ENCODE peak calls at places on chromosomes 12 and 14, in eight cellular contexts. X is GM12865, D is fibroblast of mammary gland, A is neural progenitor cell, R is heart left ventricle, J is RWPE1, N is tibial nerve, Y is nephron progenitor cell. M is an unnamed sample.

GRCh38 chr12:3005736-3006135 is 46.5 kb downstream of the TEAD4 start:
- DNase-seq in Y (no peak), X (no peak), R (no peak), A (no peak), J (no peak), D (no peak), N (no peak), M (no peak)

GRCh38 chr12:131217024-131217586 is 263.4 kb downstream of the ADGRD1 start:
- DNase-seq in A (no peak), D (no peak), Y (no peak), J (no peak), R (peak), N (no peak), X (no peak), M (no peak)

GRCh38 chr14:89598548-89599186 is 181.6 kb upstream of the FOXN3 start:
- DNase-seq in D (peak), J (no peak), N (no peak), Y (no peak), X (peak), A (no peak), R (no peak), M (no peak)

GRCh38 chr12:47277972-47278448 is 198.3 kb upstream of the AMIGO2 start:
- DNase-seq in X (no peak), N (no peak), A (no peak), Y (no peak), D (peak), J (peak), R (no peak), M (peak)

GRCh38 chr14:97486601-97487120 is 689.5 kb downstream of the VRK1 start:
- DNase-seq in J (no peak), D (no peak), Y (no peak), X (no peak), A (no peak), N (no peak), R (no peak), M (no peak)

GRCh38 chr12:70994217-70994788 is 73.8 kb upstream of the PTPRR start:
- DNase-seq in X (no peak), A (no peak), J (no peak), N (peak), Y (no peak), R (no peak), D (peak), M (no peak)

GRCh38 chr12:96502477-96502876 is 13.1 kb downstream of the CFAP54 start:
- DNase-seq in A (no peak), Y (no peak), J (no peak), D (no peak), X (peak), R (no peak), N (no peak), M (no peak)

GRCh38 chr12:981176-981828 is 9.7 kb upstream of the ERC1 start:
- DNase-seq in A (no peak), N (no peak), J (peak), D (peak), Y (no peak), R (no peak), X (peak), M (no peak)

GRCh38 chr12:121955258-121956040 is 37.1 kb downstream of the CFAP251 start:
- DNase-seq in J (no peak), R (no peak), N (no peak), A (peak), D (peak), Y (no peak), X (peak), M (no peak)

GRCh38 chr12:25241171-25242020 is 9.3 kb downstream of the KRAS start:
- DNase-seq in A (peak), R (no peak), X (peak), N (no peak), J (no peak), Y (no peak), D (peak), M (peak)

GRCh38 chr12:98492580-98493140 is 22.7 kb upstream of the TMPO start:
- DNase-seq in X (no peak), R (no peak), A (peak), D (no peak), Y (no peak), J (no peak), N (no peak), M (no peak)

GRCh38 chr14:87628129-87628528 is 364.9 kb downstream of the GALC start:
- DNase-seq in J (no peak), X (no peak), R (peak), D (peak), A (peak), N (peak), Y (peak), M (no peak)

DNA sequence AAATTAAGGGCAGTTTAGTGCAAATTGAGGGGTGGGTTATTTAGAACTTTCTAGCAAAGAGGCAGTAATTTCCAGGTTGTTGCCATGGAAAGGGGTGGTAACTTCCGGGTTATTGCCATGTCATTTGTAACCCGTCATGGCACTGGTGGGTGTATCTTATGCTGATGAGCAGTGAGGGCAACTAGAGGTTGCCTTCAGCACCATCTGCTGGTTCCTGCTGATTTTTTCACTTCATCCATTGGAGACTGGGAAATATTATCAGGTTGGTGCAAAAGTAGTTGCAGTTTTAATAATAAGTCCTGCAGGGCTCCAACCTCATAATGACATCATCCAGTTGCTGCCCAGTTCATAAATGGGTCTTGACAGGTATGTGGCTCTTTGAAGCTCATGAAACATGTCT is 24.4 kb upstream of the SERPINA4 start:
- DNase-seq in D (peak), Y (no peak), N (no peak), R (no peak), J (no peak), A (no peak), X (peak), M (no peak)
- TF ChIP-seq CTCF in D (peak), Y (no peak), N (no peak), R (no peak), J (no peak), A (no peak), X (no peak), M (no peak)

GRCh38 chr14:21300892-21301291 is 21.0 kb downstream of the RPGRIP1 start:
- DNase-seq in N (no peak), A (peak), X (peak), J (no peak), R (peak), Y (peak), D (no peak), M (no peak)
- TF ChIP-seq CTCF in N (no peak), A (peak), X (no peak), J (no peak), R (no peak), Y (no peak), D (no peak), M (no peak)

DNA sequence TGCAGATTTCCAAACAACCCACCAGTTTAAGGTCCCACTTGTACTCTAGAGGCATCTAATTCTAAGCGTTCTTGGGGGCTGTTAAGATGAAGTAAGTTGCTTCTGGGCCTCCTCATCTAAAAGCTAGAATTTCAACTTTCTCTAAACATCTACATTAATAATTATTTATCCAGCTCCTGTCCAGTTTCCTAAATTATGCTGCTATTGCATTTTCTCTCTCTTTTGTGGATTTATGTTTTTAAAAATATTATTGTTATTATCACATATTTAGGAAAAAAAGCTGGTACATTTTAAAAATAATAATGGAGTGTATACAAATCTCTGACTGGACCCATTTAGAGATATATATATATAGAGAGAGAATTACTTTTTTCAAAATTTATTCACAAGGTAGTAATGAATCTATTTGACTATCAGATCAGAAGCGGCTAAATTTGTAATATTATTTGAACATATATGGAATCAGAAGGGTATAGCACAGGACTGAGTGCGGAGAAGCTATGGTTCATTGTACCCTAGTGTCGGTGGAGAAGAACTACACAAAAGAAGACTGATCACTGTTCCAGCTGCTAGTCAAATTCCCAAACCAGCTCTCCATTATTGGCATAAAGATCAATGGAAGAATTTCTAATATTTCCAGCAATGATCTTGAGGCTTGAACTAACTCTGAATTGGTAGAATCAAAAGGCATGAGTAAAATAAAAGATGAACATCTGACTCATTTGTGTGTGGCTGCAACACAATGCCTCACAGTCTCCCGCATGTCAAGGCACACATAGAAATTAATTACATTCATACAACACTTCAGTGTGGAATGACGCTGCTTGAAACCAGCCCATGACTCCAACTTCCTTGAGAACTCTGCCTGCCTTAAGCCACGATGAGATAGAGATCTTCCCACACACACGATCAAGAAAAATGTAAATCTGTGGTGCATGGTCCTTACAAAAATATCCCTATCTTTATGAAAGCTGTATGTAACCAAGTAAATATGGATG is 433.4 kb upstream of the OR4E1 start:
- DNase-seq in X (no peak), A (no peak), Y (no peak), R (no peak), D (no peak), J (peak), N (no peak), M (no peak)
- TF ChIP-seq CTCF in X (no peak), A (peak), Y (no peak), R (no peak), D (no peak), J (no peak), N (no peak), M (no peak)

GRCh38 chr12:116277393-116278258 is at the start of gene MED13L:
- DNase-seq in A (peak), N (peak), D (peak), J (peak), X (peak), Y (peak), R (peak), M (peak)
- TF ChIP-seq CTCF in A (peak), N (peak), D (no peak), J (peak), X (peak), Y (no peak), R (peak), M (peak)

DNA sequence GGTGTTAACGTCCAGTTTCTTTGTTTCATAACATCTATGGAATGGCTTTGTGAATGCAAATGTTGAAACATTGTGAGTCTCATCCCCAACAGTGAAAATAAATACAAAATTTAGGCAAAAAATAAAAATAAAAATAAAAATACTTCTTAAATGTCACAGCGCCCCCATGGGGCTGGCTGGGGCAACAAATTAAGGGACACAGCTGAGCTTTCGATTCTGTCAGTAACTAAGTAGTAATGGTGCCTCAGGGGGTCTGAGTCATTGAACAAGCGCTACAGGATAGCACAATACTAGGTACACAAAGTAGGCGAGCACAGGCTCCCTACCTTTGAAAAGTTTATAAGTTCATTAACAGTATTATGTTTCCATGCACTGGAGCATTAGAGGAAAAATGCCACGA is 667.3 kb downstream of the DIO2 start:
- DNase-seq in A (peak), D (peak), R (no peak), Y (no peak), J (no peak), X (peak), N (no peak), M (peak)
- TF ChIP-seq CTCF in A (peak), D (peak), R (peak), Y (peak), J (no peak), X (peak), N (no peak), M (peak)